ENCODE peak calls at places on chromosomes 2 and 18, in four cellular contexts. One of them, this sample, is unnamed.
A peak's percentile ranks its signal among the peaks of the same experiment; 100 is the strongest.

GRCh38 chr2:150526006-150526405 is 38.5 kb upstream of the RND3 start:
- DNase-seq in fibroblast of lung: no peak
- DNase-seq in HCT116: no peak
- DNase-seq in adipocyte: no peak
- DNase-seq in this sample: no peak

GRCh38 chr18:63820694-63821093 is 45.5 kb downstream of the SERPINB7 start:
- DNase-seq in fibroblast of lung: peak; percentile 17
- DNase-seq in HCT116: no peak
- DNase-seq in adipocyte: no peak
- DNase-seq in this sample: no peak

GRCh38 chr2:24269270-24269669 is 91.1 kb downstream of the ITSN2 start:
- DNase-seq in fibroblast of lung: peak; percentile 16
- DNase-seq in HCT116: no peak
- DNase-seq in adipocyte: no peak
- DNase-seq in this sample: peak; percentile 19

GRCh38 chr18:63890950-63891304 is 3.4 kb downstream of the SERPINB2 start:
- DNase-seq in fibroblast of lung: no peak
- DNase-seq in HCT116: no peak
- DNase-seq in adipocyte: peak; percentile 40
- DNase-seq in this sample: no peak

GRCh38 chr18:1708006-1708405 is 803.3 kb downstream of the ADCYAP1 start:
- DNase-seq in fibroblast of lung: no peak
- DNase-seq in HCT116: no peak
- DNase-seq in adipocyte: no peak
- DNase-seq in this sample: no peak

GRCh38 chr2:240823449-240824336 is 3.7 kb upstream of the KIF1A start:
- DNase-seq in fibroblast of lung: no peak
- DNase-seq in HCT116: no peak
- DNase-seq in adipocyte: no peak
- DNase-seq in this sample: no peak

GRCh38 chr2:235537186-235537585 is 43.3 kb downstream of the AGAP1 start:
- DNase-seq in fibroblast of lung: no peak
- DNase-seq in HCT116: no peak
- DNase-seq in adipocyte: no peak
- DNase-seq in this sample: no peak

GRCh38 chr18:77400561-77400960 is 150.9 kb downstream of the GALR1 start:
- DNase-seq in fibroblast of lung: no peak
- DNase-seq in HCT116: no peak
- DNase-seq in adipocyte: no peak
- DNase-seq in this sample: no peak

GRCh38 chr2:28413152-28413895 is 20.7 kb downstream of the FOSL2 start:
- DNase-seq in fibroblast of lung: no peak
- DNase-seq in HCT116: no peak
- DNase-seq in adipocyte: no peak
- DNase-seq in this sample: no peak

GRCh38 chr2:111923271-111923670 is 24.9 kb downstream of the MERTK start:
- DNase-seq in fibroblast of lung: peak; percentile 13
- DNase-seq in HCT116: no peak
- DNase-seq in adipocyte: peak; percentile 35
- DNase-seq in this sample: peak; percentile 14

GRCh38 chr18:6661692-6662415 is 67.7 kb upstream of the ARHGAP28 start:
- DNase-seq in fibroblast of lung: no peak
- DNase-seq in HCT116: no peak
- DNase-seq in adipocyte: no peak
- DNase-seq in this sample: no peak

GRCh38 chr2:144460981-144461766 is 58.7 kb downstream of the ZEB2 start:
- DNase-seq in fibroblast of lung: peak; percentile 95
- DNase-seq in HCT116: no peak
- DNase-seq in adipocyte: no peak
- DNase-seq in this sample: peak; percentile 57

GRCh38 chr2:200901459-200902072 is 12.4 kb downstream of the NIF3L1 start:
- DNase-seq in fibroblast of lung: peak; percentile 83
- DNase-seq in HCT116: peak; percentile 87
- DNase-seq in adipocyte: peak; percentile 93
- DNase-seq in this sample: peak; percentile 97

GRCh38 chr2:112342067-112342466 is 66.7 kb downstream of the ZC3H6 start:
- DNase-seq in fibroblast of lung: no peak
- DNase-seq in HCT116: no peak
- DNase-seq in adipocyte: no peak
- DNase-seq in this sample: no peak

GRCh38 chr2:240467659-240468299 is 32.3 kb downstream of the GPC1 start:
- DNase-seq in fibroblast of lung: no peak
- DNase-seq in HCT116: no peak
- DNase-seq in adipocyte: no peak
- DNase-seq in this sample: no peak

GRCh38 chr2:215799194-215799593 is 214.2 kb downstream of the MREG start:
- DNase-seq in fibroblast of lung: peak; percentile 41
- DNase-seq in HCT116: no peak
- DNase-seq in adipocyte: no peak
- DNase-seq in this sample: peak; percentile 52

GRCh38 chr2:72028996-72029395 is 118.7 kb downstream of the CYP26B1 start:
- DNase-seq in fibroblast of lung: no peak
- DNase-seq in HCT116: no peak
- DNase-seq in adipocyte: no peak
- DNase-seq in this sample: no peak

GRCh38 chr2:200077210-200077650 is 121.8 kb downstream of the MAIP1 start:
- DNase-seq in fibroblast of lung: peak; percentile 79
- DNase-seq in HCT116: no peak
- DNase-seq in adipocyte: peak; percentile 77
- DNase-seq in this sample: peak; percentile 48

GRCh38 chr2:239817011-239817490 is 208.1 kb downstream of the NDUFA10 start:
- DNase-seq in fibroblast of lung: no peak
- DNase-seq in HCT116: no peak
- DNase-seq in adipocyte: no peak
- DNase-seq in this sample: no peak

GRCh38 chr2:151946856-151947523 is 118.8 kb upstream of the ARL5A start:
- DNase-seq in fibroblast of lung: peak; percentile 6
- DNase-seq in HCT116: peak; percentile 21
- DNase-seq in adipocyte: peak; percentile 63
- DNase-seq in this sample: peak; percentile 47

GRCh38 chr2:125901278-125901677 is 754.7 kb upstream of the GYPC start:
- DNase-seq in fibroblast of lung: no peak
- DNase-seq in HCT116: no peak
- DNase-seq in adipocyte: no peak
- DNase-seq in this sample: no peak

GRCh38 chr2:172496096-172496709 is 59.7 kb upstream of the PDK1 start:
- DNase-seq in fibroblast of lung: no peak
- DNase-seq in HCT116: no peak
- DNase-seq in adipocyte: no peak
- DNase-seq in this sample: no peak

GRCh38 chr2:188725981-188726380 is 248.2 kb upstream of the COL3A1 start:
- DNase-seq in fibroblast of lung: peak; percentile 87
- DNase-seq in HCT116: no peak
- DNase-seq in adipocyte: peak; percentile 65
- DNase-seq in this sample: peak; percentile 39

GRCh38 chr18:2082676-2083075 is 488.6 kb downstream of the METTL4 start:
- DNase-seq in fibroblast of lung: no peak
- DNase-seq in HCT116: no peak
- DNase-seq in adipocyte: no peak
- DNase-seq in this sample: no peak

DNA sequence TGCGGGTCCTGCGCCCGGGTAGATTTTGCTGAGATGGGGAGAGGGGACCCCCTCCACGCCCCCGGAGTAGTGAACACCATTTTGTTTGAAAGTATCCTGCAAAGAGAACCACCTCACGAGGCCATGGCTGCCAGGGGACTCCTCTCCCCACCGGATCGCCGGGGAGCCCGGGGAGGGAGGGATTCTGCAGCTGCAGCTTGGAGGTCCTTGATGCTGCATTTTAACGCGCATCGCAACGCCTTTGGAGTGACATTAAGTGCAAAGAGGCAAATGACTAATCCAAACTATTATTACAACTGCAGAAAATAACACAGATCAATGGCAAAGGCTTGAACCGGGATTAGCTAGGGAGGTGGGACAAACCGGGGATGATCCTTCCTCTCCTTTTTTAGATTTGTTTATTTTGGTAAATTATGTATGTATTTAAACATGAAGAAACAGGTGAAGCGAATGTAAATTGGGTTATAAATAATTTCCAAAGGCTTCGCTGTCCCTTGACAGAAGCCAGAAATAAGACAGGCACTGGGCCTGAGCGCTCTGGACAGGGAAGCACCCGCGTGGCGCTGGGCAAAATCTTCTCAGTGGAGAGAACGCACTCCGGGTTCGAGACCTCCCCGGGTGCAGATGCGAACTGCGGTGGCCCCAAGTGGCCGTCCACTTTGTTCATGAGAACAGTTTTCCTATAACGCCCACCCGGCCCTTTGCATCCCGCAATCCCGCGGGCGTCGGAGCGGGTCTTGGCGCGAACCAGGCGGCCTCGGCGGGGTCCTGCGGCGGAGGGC is 860 bp upstream of the DPYSL5 start:
- DNase-seq in fibroblast of lung: no peak
- DNase-seq in HCT116: no peak
- DNase-seq in adipocyte: no peak
- DNase-seq in this sample: no peak
- H3K9ac ChIP-seq in fibroblast of lung: no peak overlapping the region
- H3K9ac ChIP-seq in HCT116: no peak overlapping the region
- H3K9ac ChIP-seq in adipocyte: no peak overlapping the region
- H3K9ac ChIP-seq in this sample: no peak overlapping the region

DNA sequence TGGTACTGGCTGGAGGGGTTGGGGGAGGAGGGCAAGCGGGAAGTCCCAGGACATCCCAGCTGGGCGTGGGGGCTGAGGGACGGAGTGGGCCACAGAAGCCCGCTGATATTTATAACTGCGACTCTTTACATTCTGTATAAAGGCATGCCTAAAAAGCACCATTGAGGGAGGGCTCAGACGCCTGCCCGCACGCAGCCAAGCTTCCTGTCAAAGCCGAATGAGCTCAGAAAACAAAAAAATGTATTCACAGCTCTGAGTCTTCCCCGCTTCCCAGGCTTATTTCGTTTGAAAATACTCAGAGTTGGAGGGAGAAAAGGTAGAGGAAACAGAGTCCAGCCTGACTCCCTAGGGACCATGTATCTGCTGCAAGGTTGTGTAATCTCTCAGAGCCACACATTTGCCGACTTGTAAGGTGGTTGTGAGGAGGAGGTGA is 170.2 kb upstream of the HAAO start:
- DNase-seq in fibroblast of lung: no peak
- DNase-seq in HCT116: no peak
- DNase-seq in adipocyte: no peak
- DNase-seq in this sample: peak; percentile 69
- H3K9ac ChIP-seq in fibroblast of lung: no peak overlapping the region
- H3K9ac ChIP-seq in HCT116: no peak overlapping the region
- H3K9ac ChIP-seq in adipocyte: peak overlapping the region; percentile 87
- H3K9ac ChIP-seq in this sample: peak overlapping the region; percentile 5

DNA sequence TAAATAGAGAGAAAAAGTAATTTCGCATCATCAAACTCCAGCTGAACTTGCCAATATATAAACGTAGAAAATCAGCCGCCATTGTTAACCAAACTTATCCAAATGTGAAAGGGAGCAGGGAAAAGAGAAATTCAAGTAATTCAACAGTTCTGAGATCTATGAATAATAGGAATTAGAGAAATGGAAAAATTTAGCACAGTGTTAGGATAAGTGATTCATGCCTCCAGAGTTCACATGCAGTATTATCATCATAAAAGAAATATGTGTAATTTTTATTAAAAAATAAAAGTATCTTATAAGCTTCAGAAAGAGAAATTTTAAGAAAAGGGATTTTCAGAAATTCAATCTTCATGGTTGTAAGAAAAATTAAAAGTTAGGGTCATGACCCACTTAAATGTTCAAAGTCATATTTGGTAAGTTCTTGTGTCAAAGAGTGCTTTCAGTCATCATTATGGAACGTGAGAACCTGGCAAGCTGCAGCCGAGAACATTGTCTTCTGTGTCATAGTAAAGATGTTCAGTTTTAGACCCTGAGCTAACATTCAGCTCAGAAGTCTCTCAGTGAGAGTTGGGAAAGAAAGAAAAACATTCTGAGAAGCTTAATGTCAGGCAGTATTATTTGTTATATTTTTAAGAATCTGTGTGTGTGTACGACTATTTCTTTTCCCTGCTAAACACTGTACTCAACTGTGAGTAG is 414.3 kb upstream of the RGPD4 start:
- DNase-seq in fibroblast of lung: peak; percentile 62
- DNase-seq in HCT116: no peak
- DNase-seq in adipocyte: peak; percentile 34
- DNase-seq in this sample: peak; percentile 84
- H3K9ac ChIP-seq in fibroblast of lung: no peak overlapping the region
- H3K9ac ChIP-seq in HCT116: no peak overlapping the region
- H3K9ac ChIP-seq in adipocyte: peak overlapping the region; percentile 65
- H3K9ac ChIP-seq in this sample: peak overlapping the region; percentile 69

GRCh38 chr18:56560992-56561391 is 77.4 kb downstream of the TXNL1 start:
- DNase-seq in fibroblast of lung: no peak
- DNase-seq in HCT116: no peak
- DNase-seq in adipocyte: no peak
- DNase-seq in this sample: no peak

GRCh38 chr18:56562479-56562878 is 75.9 kb downstream of the TXNL1 start:
- DNase-seq in fibroblast of lung: no peak
- DNase-seq in HCT116: no peak
- DNase-seq in adipocyte: no peak
- DNase-seq in this sample: no peak

GRCh38 chr18:56559044-56559443 is 79.3 kb downstream of the TXNL1 start:
- DNase-seq in fibroblast of lung: no peak
- DNase-seq in HCT116: no peak
- DNase-seq in adipocyte: no peak
- DNase-seq in this sample: no peak

DNA sequence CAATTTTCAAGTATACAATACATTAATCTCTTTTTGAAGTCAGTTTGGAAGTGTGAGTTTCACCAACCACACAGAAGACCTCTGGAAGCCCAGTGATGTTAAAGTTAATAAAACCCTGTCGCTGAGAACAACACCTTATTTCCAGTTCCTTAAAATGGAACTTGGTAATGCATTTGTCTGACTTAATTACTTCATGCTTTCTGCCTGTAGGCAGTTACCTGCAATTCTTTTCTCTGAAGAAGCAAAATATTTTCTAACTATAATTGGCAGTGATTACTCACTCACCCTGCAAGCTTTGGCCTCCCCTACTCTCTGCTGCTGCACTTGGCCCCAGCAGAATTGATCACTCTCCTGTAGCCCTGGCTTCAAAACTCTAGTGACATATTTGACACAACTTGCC is 81.5 kb downstream of the TXNL1 start:
- DNase-seq in fibroblast of lung: no peak
- DNase-seq in HCT116: no peak
- DNase-seq in adipocyte: no peak
- DNase-seq in this sample: no peak
- H3K9ac ChIP-seq in fibroblast of lung: no peak overlapping the region
- H3K9ac ChIP-seq in HCT116: no peak overlapping the region
- H3K9ac ChIP-seq in adipocyte: no peak overlapping the region
- H3K9ac ChIP-seq in this sample: no peak overlapping the region

GRCh38 chr2:191637182-191638078 is 40.5 kb upstream of the NABP1 start:
- DNase-seq in fibroblast of lung: peak; percentile 82
- DNase-seq in HCT116: peak; percentile 39
- DNase-seq in adipocyte: peak; percentile 58
- DNase-seq in this sample: peak; percentile 65

GRCh38 chr2:191638079-191638801 is 39.7 kb upstream of the NABP1 start:
- DNase-seq in fibroblast of lung: peak; percentile 24
- DNase-seq in HCT116: no peak
- DNase-seq in adipocyte: peak; percentile 27
- DNase-seq in this sample: no peak

GRCh38 chr2:191636586-191636985 is 41.4 kb upstream of the NABP1 start:
- DNase-seq in fibroblast of lung: no peak
- DNase-seq in HCT116: no peak
- DNase-seq in adipocyte: no peak
- DNase-seq in this sample: peak; percentile 6

GRCh38 chr2:191636235-191636543 is 41.7 kb upstream of the NABP1 start:
- DNase-seq in fibroblast of lung: peak; percentile 97
- DNase-seq in HCT116: peak; percentile 54
- DNase-seq in adipocyte: peak; percentile 69
- DNase-seq in this sample: peak; percentile 87

GRCh38 chr2:191638802-191639172 is 39.1 kb upstream of the NABP1 start:
- DNase-seq in fibroblast of lung: no peak
- DNase-seq in HCT116: no peak
- DNase-seq in adipocyte: no peak
- DNase-seq in this sample: no peak
- H3K9ac ChIP-seq in fibroblast of lung: no peak overlapping the region
- H3K9ac ChIP-seq in HCT116: no peak overlapping the region
- H3K9ac ChIP-seq in adipocyte: peak overlapping the region; percentile 71
- H3K9ac ChIP-seq in this sample: no peak overlapping the region

This sample was measured in GM23248.